ENCODE peak calls at places on chromosomes 7 and 10, in seven cellular contexts. R is AG04450, T is mesothelial cell of epicardium, E is AG10803, U is SW480, P is upper lobe of left lung, V is B cell. N is an unnamed sample.

GRCh38 chr10:31288961-31289360 is 30.1 kb upstream of the ZEB1 start:
- DNase-seq in R (no peak), T (no peak), E (peak; percentile 96), U (no peak), P (no peak), V (no peak), N (peak; percentile 70)

GRCh38 chr7:71239517-71239916 is 107.6 kb downstream of the GALNT17 start:
- DNase-seq in R (no peak), T (no peak), E (no peak), U (no peak), P (no peak), V (no peak), N (no peak)

GRCh38 chr7:2757904-2758672 is 70.1 kb downstream of the AMZ1 start:
- DNase-seq in R (peak; percentile 95), T (no peak), E (peak; percentile 97), U (peak; percentile 98), P (no peak), V (no peak), N (peak; percentile 97)

GRCh38 chr10:929965-930364 is 1.5 kb downstream of the LARP4B start:
- DNase-seq in R (no peak), T (no peak), E (no peak), U (no peak), P (no peak), V (peak; percentile 40), N (no peak)

GRCh38 chr7:87216701-87217508 is 2.6 kb downstream of the TMEM243 start:
- DNase-seq in R (no peak), T (no peak), E (no peak), U (no peak), P (no peak), V (peak; percentile 45), N (no peak)

GRCh38 chr10:97109562-97109961 is 76.2 kb downstream of the SLIT1 start:
- DNase-seq in R (no peak), T (no peak), E (no peak), U (no peak), P (no peak), V (no peak), N (no peak)

GRCh38 chr10:17175551-17175950 is 25.9 kb downstream of the TRDMT1 start:
- DNase-seq in R (no peak), T (no peak), E (peak; percentile 65), U (no peak), P (no peak), V (no peak), N (no peak)

GRCh38 chr10:58237014-58237830 is 30.5 kb downstream of the IPMK start:
- DNase-seq in R (peak; percentile 73), T (no peak), E (peak; percentile 88), U (peak; percentile 53), P (no peak), V (no peak), N (peak; percentile 74)

GRCh38 chr7:123727071-123727837 is 21.5 kb downstream of the WASL start:
- DNase-seq in R (peak; percentile 54), T (no peak), E (peak; percentile 94), U (peak; percentile 24), P (no peak), V (no peak), N (peak; percentile 89)

GRCh38 chr7:138848056-138848975 is 50.3 kb upstream of the ATP6V0A4 start:
- DNase-seq in R (no peak), T (no peak), E (peak; percentile 6), U (no peak), P (no peak), V (no peak), N (no peak)

GRCh38 chr10:7275761-7276440 is 134.9 kb downstream of the SFMBT2 start:
- DNase-seq in R (no peak), T (no peak), E (no peak), U (no peak), P (no peak), V (no peak), N (no peak)

GRCh38 chr7:73521636-73522080 is 435 bp downstream of the BAZ1B start:
- DNase-seq in R (no peak), T (peak; percentile 64), E (peak; percentile 29), U (peak; percentile 60), P (peak; percentile 94), V (peak; percentile 88), N (no peak)

GRCh38 chr10:21368728-21369425 is 156.6 kb downstream of the SKIDA1 start:
- DNase-seq in R (no peak), T (no peak), E (no peak), U (no peak), P (no peak), V (no peak), N (no peak)

GRCh38 chr10:106076496-106076895 is 1088.0 kb downstream of the SORCS1 start:
- DNase-seq in R (no peak), T (no peak), E (no peak), U (no peak), P (no peak), V (no peak), N (no peak)

GRCh38 chr10:72913287-72913686 is 19.7 kb downstream of the OIT3 start:
- DNase-seq in R (no peak), T (no peak), E (no peak), U (no peak), P (no peak), V (no peak), N (no peak)

GRCh38 chr10:97525086-97525485 is 26.4 kb downstream of the UBTD1 start:
- DNase-seq in R (no peak), T (no peak), E (no peak), U (no peak), P (no peak), V (no peak), N (no peak)

GRCh38 chr7:123401295-123401694 is 133.1 kb downstream of the IQUB start:
- DNase-seq in R (no peak), T (no peak), E (no peak), U (peak; percentile 17), P (no peak), V (no peak), N (no peak)

GRCh38 chr10:116111483-116112095 is 161.4 kb downstream of the GFRA1 start:
- DNase-seq in R (no peak), T (no peak), E (no peak), U (no peak), P (peak; percentile 29), V (no peak), N (no peak)

N was measured in GM04503.